ENCODE peak calls at places on chromosomes 11 and 22, in ten cellular contexts. One of them, this sample, is unnamed.

GRCh38 chr11:120513436-120514315 is 2.1 kb downstream of the GRIK4 start:
- DNase-seq in activated naive CD4-positive, alpha-beta T cell: no peak
- DNase-seq in EL: no peak
- DNase-seq in fibroblast of mammary gland: no peak
- DNase-seq in A172: no peak
- DNase-seq in NCI-H2029: no peak
- DNase-seq in B cell: no peak
- DNase-seq in hippocampal formation: no peak
- DNase-seq in MM.1S: no peak
- DNase-seq in hypothalamus: no peak
- DNase-seq in this sample: no peak

GRCh38 chr22:49201046-49201970 is 626.4 kb downstream of the BRD1 start:
- DNase-seq in activated naive CD4-positive, alpha-beta T cell: no peak
- DNase-seq in EL: no peak
- DNase-seq in fibroblast of mammary gland: no peak
- DNase-seq in A172: no peak
- DNase-seq in NCI-H2029: no peak
- DNase-seq in B cell: no peak
- DNase-seq in hippocampal formation: no peak
- DNase-seq in MM.1S: no peak
- DNase-seq in hypothalamus: no peak
- DNase-seq in this sample: no peak

GRCh38 chr11:45343988-45344387 is 57.8 kb upstream of the SYT13 start:
- DNase-seq in activated naive CD4-positive, alpha-beta T cell: no peak
- DNase-seq in EL: no peak
- DNase-seq in fibroblast of mammary gland: no peak
- DNase-seq in A172: no peak
- DNase-seq in NCI-H2029: no peak
- DNase-seq in B cell: no peak
- DNase-seq in hippocampal formation: no peak
- DNase-seq in MM.1S: no peak
- DNase-seq in hypothalamus: no peak
- DNase-seq in this sample: no peak

GRCh38 chr11:7893792-7894191 is 37.3 kb downstream of the OR10A6 start:
- DNase-seq in activated naive CD4-positive, alpha-beta T cell: no peak
- DNase-seq in EL: no peak
- DNase-seq in fibroblast of mammary gland: no peak
- DNase-seq in A172: no peak
- DNase-seq in NCI-H2029: no peak
- DNase-seq in B cell: no peak
- DNase-seq in hippocampal formation: no peak
- DNase-seq in MM.1S: no peak
- DNase-seq in hypothalamus: no peak
- DNase-seq in this sample: no peak

GRCh38 chr11:62569611-62570010 is 4.1 kb downstream of the EEF1G start:
- DNase-seq in activated naive CD4-positive, alpha-beta T cell: no peak
- DNase-seq in EL: no peak
- DNase-seq in fibroblast of mammary gland: no peak
- DNase-seq in A172: no peak
- DNase-seq in NCI-H2029: no peak
- DNase-seq in B cell: no peak
- DNase-seq in hippocampal formation: no peak
- DNase-seq in MM.1S: no peak
- DNase-seq in hypothalamus: no peak
- DNase-seq in this sample: no peak

GRCh38 chr11:18312012-18312411 is 9.9 kb downstream of the HPS5 start:
- DNase-seq in activated naive CD4-positive, alpha-beta T cell: no peak
- DNase-seq in EL: peak
- DNase-seq in fibroblast of mammary gland: peak
- DNase-seq in A172: no peak
- DNase-seq in NCI-H2029: no peak
- DNase-seq in B cell: no peak
- DNase-seq in hippocampal formation: peak
- DNase-seq in MM.1S: no peak
- DNase-seq in hypothalamus: no peak
- DNase-seq in this sample: no peak

GRCh38 chr22:42881982-42882656 is 25.0 kb upstream of the ARFGAP3 start:
- DNase-seq in activated naive CD4-positive, alpha-beta T cell: no peak
- DNase-seq in EL: no peak
- DNase-seq in fibroblast of mammary gland: no peak
- DNase-seq in A172: peak
- DNase-seq in NCI-H2029: no peak
- DNase-seq in B cell: no peak
- DNase-seq in hippocampal formation: no peak
- DNase-seq in MM.1S: no peak
- DNase-seq in hypothalamus: no peak
- DNase-seq in this sample: peak

GRCh38 chr11:130644187-130644586 is 195.7 kb downstream of the ADAMTS15 start:
- DNase-seq in activated naive CD4-positive, alpha-beta T cell: no peak
- DNase-seq in EL: no peak
- DNase-seq in fibroblast of mammary gland: no peak
- DNase-seq in A172: no peak
- DNase-seq in NCI-H2029: no peak
- DNase-seq in B cell: no peak
- DNase-seq in hippocampal formation: no peak
- DNase-seq in MM.1S: no peak
- DNase-seq in hypothalamus: no peak
- DNase-seq in this sample: no peak